ENCODE peak calls at places on chromosomes 2 and 18, in ten cellular contexts. One of them, this sample, is unnamed.

GRCh38 chr2:157786663-157787363 is 89.3 kb downstream of the ACVR1 start:
- DNase-seq in fibroblast of the aortic adventitia: peak; percentile 32
- DNase-seq in A549: no peak
- DNase-seq in Peyer's patch: no peak
- DNase-seq in coronary artery: no peak
- DNase-seq in WERI-Rb-1: no peak
- DNase-seq in NB4: no peak
- DNase-seq in HCT116: no peak
- DNase-seq in cardiac muscle cell: no peak
- DNase-seq in bronchial epithelial cell: peak; percentile 79
- DNase-seq in this sample: no peak

GRCh38 chr2:227311861-227312506 is 13.1 kb upstream of the MFF start:
- DNase-seq in fibroblast of the aortic adventitia: no peak
- DNase-seq in A549: no peak
- DNase-seq in Peyer's patch: no peak
- DNase-seq in coronary artery: no peak
- DNase-seq in WERI-Rb-1: no peak
- DNase-seq in NB4: no peak
- DNase-seq in HCT116: no peak
- DNase-seq in cardiac muscle cell: no peak
- DNase-seq in bronchial epithelial cell: no peak
- DNase-seq in this sample: no peak

GRCh38 chr2:219496781-219497494 is 1.8 kb upstream of the GMPPA start:
- DNase-seq in fibroblast of the aortic adventitia: no peak
- DNase-seq in A549: no peak
- DNase-seq in Peyer's patch: no peak
- DNase-seq in coronary artery: no peak
- DNase-seq in WERI-Rb-1: no peak
- DNase-seq in NB4: no peak
- DNase-seq in HCT116: no peak
- DNase-seq in cardiac muscle cell: peak; percentile 21
- DNase-seq in bronchial epithelial cell: no peak
- DNase-seq in this sample: no peak

GRCh38 chr2:45577426-45577825 is 33.6 kb downstream of the SRBD1 start:
- DNase-seq in fibroblast of the aortic adventitia: peak; percentile 27
- DNase-seq in A549: no peak
- DNase-seq in Peyer's patch: no peak
- DNase-seq in coronary artery: no peak
- DNase-seq in WERI-Rb-1: no peak
- DNase-seq in NB4: no peak
- DNase-seq in HCT116: no peak
- DNase-seq in cardiac muscle cell: no peak
- DNase-seq in bronchial epithelial cell: no peak
- DNase-seq in this sample: no peak

GRCh38 chr2:234787114-234787513 is 164.7 kb upstream of the SH3BP4 start:
- DNase-seq in fibroblast of the aortic adventitia: no peak
- DNase-seq in A549: no peak
- DNase-seq in Peyer's patch: no peak
- DNase-seq in coronary artery: no peak
- DNase-seq in WERI-Rb-1: no peak
- DNase-seq in NB4: no peak
- DNase-seq in HCT116: no peak
- DNase-seq in cardiac muscle cell: no peak
- DNase-seq in bronchial epithelial cell: no peak
- DNase-seq in this sample: no peak

GRCh38 chr2:122884889-122885288 is 1129.4 kb downstream of the TSN start:
- DNase-seq in fibroblast of the aortic adventitia: no peak
- DNase-seq in A549: no peak
- DNase-seq in Peyer's patch: no peak
- DNase-seq in coronary artery: no peak
- DNase-seq in WERI-Rb-1: no peak
- DNase-seq in NB4: no peak
- DNase-seq in HCT116: no peak
- DNase-seq in cardiac muscle cell: no peak
- DNase-seq in bronchial epithelial cell: no peak
- DNase-seq in this sample: no peak

GRCh38 chr18:58512161-58512581 is 116.7 kb downstream of the ALPK2 start:
- DNase-seq in fibroblast of the aortic adventitia: no peak
- DNase-seq in A549: no peak
- DNase-seq in Peyer's patch: no peak
- DNase-seq in coronary artery: no peak
- DNase-seq in WERI-Rb-1: no peak
- DNase-seq in NB4: no peak
- DNase-seq in HCT116: no peak
- DNase-seq in cardiac muscle cell: no peak
- DNase-seq in bronchial epithelial cell: no peak
- DNase-seq in this sample: no peak

GRCh38 chr2:100274566-100275199 is 47.6 kb downstream of the LONRF2 start:
- DNase-seq in fibroblast of the aortic adventitia: no peak
- DNase-seq in A549: no peak
- DNase-seq in Peyer's patch: no peak
- DNase-seq in coronary artery: no peak
- DNase-seq in WERI-Rb-1: no peak
- DNase-seq in NB4: no peak
- DNase-seq in HCT116: no peak
- DNase-seq in cardiac muscle cell: no peak
- DNase-seq in bronchial epithelial cell: no peak
- DNase-seq in this sample: no peak

GRCh38 chr18:61149786-61150185 is 183.4 kb upstream of the CDH20 start:
- DNase-seq in fibroblast of the aortic adventitia: no peak
- DNase-seq in A549: no peak
- DNase-seq in Peyer's patch: no peak
- DNase-seq in coronary artery: no peak
- DNase-seq in WERI-Rb-1: no peak
- DNase-seq in NB4: no peak
- DNase-seq in HCT116: no peak
- DNase-seq in cardiac muscle cell: no peak
- DNase-seq in bronchial epithelial cell: no peak
- DNase-seq in this sample: no peak

GRCh38 chr2:98442488-98442887 is 2.2 kb upstream of the INPP4A start:
- DNase-seq in fibroblast of the aortic adventitia: no peak
- DNase-seq in A549: no peak
- DNase-seq in Peyer's patch: no peak
- DNase-seq in coronary artery: no peak
- DNase-seq in WERI-Rb-1: no peak
- DNase-seq in NB4: no peak
- DNase-seq in HCT116: no peak
- DNase-seq in cardiac muscle cell: no peak
- DNase-seq in bronchial epithelial cell: no peak
- DNase-seq in this sample: no peak
- H3K4me3 ChIP-seq in fibroblast of the aortic adventitia: no peak overlapping the region
- H3K4me3 ChIP-seq in A549: no peak overlapping the region
- H3K4me3 ChIP-seq in Peyer's patch: no peak overlapping the region
- H3K4me3 ChIP-seq in coronary artery: no peak overlapping the region
- H3K4me3 ChIP-seq in WERI-Rb-1: no peak overlapping the region
- H3K4me3 ChIP-seq in NB4: no peak overlapping the region
- H3K4me3 ChIP-seq in HCT116: no peak overlapping the region
- H3K4me3 ChIP-seq in cardiac muscle cell: no peak overlapping the region
- H3K4me3 ChIP-seq in bronchial epithelial cell: no peak overlapping the region
- H3K4me3 ChIP-seq in this sample: no peak overlapping the region

GRCh38 chr2:161556440-161556839 is 67.8 kb upstream of the SLC4A10 start:
- DNase-seq in fibroblast of the aortic adventitia: no peak
- DNase-seq in A549: no peak
- DNase-seq in Peyer's patch: no peak
- DNase-seq in coronary artery: no peak
- DNase-seq in WERI-Rb-1: no peak
- DNase-seq in NB4: no peak
- DNase-seq in HCT116: no peak
- DNase-seq in cardiac muscle cell: peak; percentile 1
- DNase-seq in bronchial epithelial cell: peak; percentile 30
- DNase-seq in this sample: no peak
- TF ChIP-seq CTCF in fibroblast of the aortic adventitia: no peak
- TF ChIP-seq CTCF in A549: no peak
- TF ChIP-seq CTCF in Peyer's patch: no peak
- TF ChIP-seq CTCF in coronary artery: no peak
- TF ChIP-seq CTCF in WERI-Rb-1: no peak
- TF ChIP-seq CTCF in NB4: no peak
- TF ChIP-seq CTCF in HCT116: peak; percentile 35
- TF ChIP-seq CTCF in cardiac muscle cell: no peak
- TF ChIP-seq CTCF in bronchial epithelial cell: no peak
- TF ChIP-seq CTCF in this sample: no peak

DNA sequence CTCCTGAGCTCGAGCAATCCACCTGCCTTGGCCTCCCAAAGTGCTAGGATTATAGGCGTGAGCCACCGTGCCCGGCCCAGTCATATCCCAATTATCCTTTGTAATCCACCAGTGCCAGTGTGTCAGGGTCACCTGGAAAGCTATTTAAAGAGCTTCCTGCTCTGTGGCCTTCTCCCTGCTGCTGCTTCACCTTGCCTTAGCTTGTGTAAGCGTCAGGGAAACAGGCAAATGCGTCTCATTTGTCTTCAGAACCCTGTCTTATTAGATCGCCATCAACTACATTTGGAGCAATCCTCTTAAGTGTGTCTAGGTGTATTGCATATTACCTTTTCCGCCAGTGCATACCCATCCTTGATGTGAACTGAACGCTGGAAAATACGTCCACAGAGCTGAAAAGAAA is 10.2 kb downstream of the KIF5C start:
- DNase-seq in fibroblast of the aortic adventitia: no peak
- DNase-seq in A549: no peak
- DNase-seq in Peyer's patch: no peak
- DNase-seq in coronary artery: no peak
- DNase-seq in WERI-Rb-1: no peak
- DNase-seq in NB4: no peak
- DNase-seq in HCT116: no peak
- DNase-seq in cardiac muscle cell: no peak
- DNase-seq in bronchial epithelial cell: no peak
- DNase-seq in this sample: no peak
- H3K4me3 ChIP-seq in fibroblast of the aortic adventitia: no peak overlapping the region
- H3K4me3 ChIP-seq in A549: no peak overlapping the region
- H3K4me3 ChIP-seq in Peyer's patch: no peak overlapping the region
- H3K4me3 ChIP-seq in coronary artery: no peak overlapping the region
- H3K4me3 ChIP-seq in WERI-Rb-1: no peak overlapping the region
- H3K4me3 ChIP-seq in NB4: no peak overlapping the region
- H3K4me3 ChIP-seq in HCT116: no peak overlapping the region
- H3K4me3 ChIP-seq in cardiac muscle cell: no peak overlapping the region
- H3K4me3 ChIP-seq in bronchial epithelial cell: no peak overlapping the region
- H3K4me3 ChIP-seq in this sample: no peak overlapping the region

DNA sequence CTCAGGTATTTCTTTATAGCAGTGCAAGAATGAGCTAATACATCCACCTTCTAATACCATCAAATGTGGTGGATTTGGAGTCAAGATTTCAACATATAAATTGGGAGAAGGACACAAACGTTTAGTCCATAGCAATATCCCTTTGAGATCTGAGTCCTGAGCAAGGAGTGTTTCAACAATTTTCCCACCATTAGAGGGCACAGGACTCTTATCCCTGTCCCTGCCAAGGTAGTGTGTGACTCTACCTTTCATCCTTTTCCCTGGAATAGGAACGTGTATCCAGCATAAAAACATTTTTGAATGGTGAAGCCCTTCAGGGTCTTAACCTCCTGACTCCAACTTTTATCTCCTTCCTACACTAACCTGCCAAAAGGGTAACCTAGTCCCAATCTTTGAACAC is 181.3 kb upstream of the SRD5A2 start:
- DNase-seq in fibroblast of the aortic adventitia: no peak
- DNase-seq in A549: no peak
- DNase-seq in Peyer's patch: no peak
- DNase-seq in coronary artery: no peak
- DNase-seq in WERI-Rb-1: no peak
- DNase-seq in NB4: no peak
- DNase-seq in HCT116: no peak
- DNase-seq in cardiac muscle cell: no peak
- DNase-seq in bronchial epithelial cell: peak; percentile 5
- DNase-seq in this sample: no peak
- TF ChIP-seq CTCF in fibroblast of the aortic adventitia: no peak
- TF ChIP-seq CTCF in A549: no peak
- TF ChIP-seq CTCF in Peyer's patch: no peak
- TF ChIP-seq CTCF in coronary artery: no peak
- TF ChIP-seq CTCF in WERI-Rb-1: peak; percentile 39
- TF ChIP-seq CTCF in NB4: no peak
- TF ChIP-seq CTCF in HCT116: no peak
- TF ChIP-seq CTCF in cardiac muscle cell: no peak
- TF ChIP-seq CTCF in bronchial epithelial cell: peak; percentile 24
- TF ChIP-seq CTCF in this sample: peak; percentile 18

DNA sequence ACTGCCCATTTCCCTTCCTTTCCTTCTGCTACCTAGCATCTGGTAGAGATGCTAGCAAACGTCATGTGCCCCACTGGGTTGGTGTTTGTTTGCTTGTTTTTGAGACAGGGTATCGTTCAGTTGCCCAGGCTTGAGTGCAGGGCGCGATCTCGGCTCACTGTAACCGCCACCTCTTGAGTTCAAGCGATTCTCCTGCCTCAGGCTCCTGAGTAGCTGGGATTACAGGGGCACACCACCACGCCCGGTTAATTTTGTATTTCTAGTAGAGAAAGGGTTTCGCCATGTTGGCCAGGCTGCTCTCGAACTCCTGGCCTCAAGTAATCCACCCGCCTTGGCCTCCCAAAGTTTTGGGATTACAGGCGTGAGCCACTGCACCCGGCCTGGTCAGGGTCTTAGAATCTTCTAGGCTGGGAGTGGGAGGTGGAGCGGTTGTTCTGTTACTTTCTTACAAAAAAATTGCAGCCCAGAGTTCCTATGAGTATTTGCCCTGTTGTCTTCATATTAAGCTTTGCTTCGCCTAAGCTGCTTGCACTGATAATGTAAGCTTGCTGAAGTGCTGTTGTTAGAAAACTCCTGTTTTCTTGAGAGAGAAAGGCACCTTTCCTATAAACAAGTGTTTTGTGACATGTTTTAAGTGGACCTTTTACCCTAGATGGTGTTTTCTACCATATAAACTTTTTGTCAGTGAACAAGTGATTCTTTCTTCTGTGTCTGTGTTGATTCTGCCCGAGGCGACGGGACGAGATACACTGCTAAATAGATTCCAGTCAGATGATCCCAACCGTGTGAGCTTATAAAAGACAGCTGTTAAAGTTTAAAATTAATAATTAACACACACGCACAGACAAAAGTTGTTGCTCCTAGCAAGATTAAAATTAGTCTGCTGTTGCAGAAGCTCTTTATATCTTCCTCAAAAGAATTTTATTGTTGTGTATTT is 23.9 kb downstream of the CABLES1 start:
- DNase-seq in fibroblast of the aortic adventitia: no peak
- DNase-seq in A549: no peak
- DNase-seq in Peyer's patch: no peak
- DNase-seq in coronary artery: no peak
- DNase-seq in WERI-Rb-1: no peak
- DNase-seq in NB4: no peak
- DNase-seq in HCT116: no peak
- DNase-seq in cardiac muscle cell: no peak
- DNase-seq in bronchial epithelial cell: no peak
- DNase-seq in this sample: no peak
- H3K4me3 ChIP-seq in fibroblast of the aortic adventitia: no peak overlapping the region
- H3K4me3 ChIP-seq in A549: no peak overlapping the region
- H3K4me3 ChIP-seq in Peyer's patch: no peak overlapping the region
- H3K4me3 ChIP-seq in coronary artery: no peak overlapping the region
- H3K4me3 ChIP-seq in WERI-Rb-1: no peak overlapping the region
- H3K4me3 ChIP-seq in NB4: no peak overlapping the region
- H3K4me3 ChIP-seq in HCT116: no peak overlapping the region
- H3K4me3 ChIP-seq in cardiac muscle cell: no peak overlapping the region
- H3K4me3 ChIP-seq in bronchial epithelial cell: no peak overlapping the region
- H3K4me3 ChIP-seq in this sample: no peak overlapping the region

GRCh38 chr2:111050701-111051376 is 69.9 kb upstream of the BCL2L11 start:
- DNase-seq in fibroblast of the aortic adventitia: no peak
- DNase-seq in A549: no peak
- DNase-seq in Peyer's patch: no peak
- DNase-seq in coronary artery: no peak
- DNase-seq in WERI-Rb-1: no peak
- DNase-seq in NB4: no peak
- DNase-seq in HCT116: no peak
- DNase-seq in cardiac muscle cell: no peak
- DNase-seq in bronchial epithelial cell: no peak
- DNase-seq in this sample: no peak
- TF ChIP-seq CTCF in fibroblast of the aortic adventitia: no peak
- TF ChIP-seq CTCF in A549: no peak
- TF ChIP-seq CTCF in Peyer's patch: no peak
- TF ChIP-seq CTCF in coronary artery: no peak
- TF ChIP-seq CTCF in WERI-Rb-1: no peak
- TF ChIP-seq CTCF in NB4: no peak
- TF ChIP-seq CTCF in HCT116: no peak
- TF ChIP-seq CTCF in cardiac muscle cell: no peak
- TF ChIP-seq CTCF in bronchial epithelial cell: no peak
- TF ChIP-seq CTCF in this sample: no peak

GRCh38 chr2:230827774-230828271 is 36.9 kb upstream of the ITM2C start:
- DNase-seq in fibroblast of the aortic adventitia: no peak
- DNase-seq in A549: no peak
- DNase-seq in Peyer's patch: no peak
- DNase-seq in coronary artery: no peak
- DNase-seq in WERI-Rb-1: no peak
- DNase-seq in NB4: no peak
- DNase-seq in HCT116: no peak
- DNase-seq in cardiac muscle cell: no peak
- DNase-seq in bronchial epithelial cell: no peak
- DNase-seq in this sample: no peak
- H3K4me3 ChIP-seq in fibroblast of the aortic adventitia: no peak overlapping the region
- H3K4me3 ChIP-seq in A549: no peak overlapping the region
- H3K4me3 ChIP-seq in Peyer's patch: peak overlapping the region; percentile 18
- H3K4me3 ChIP-seq in coronary artery: peak overlapping the region; percentile 64
- H3K4me3 ChIP-seq in WERI-Rb-1: no peak overlapping the region
- H3K4me3 ChIP-seq in NB4: no peak overlapping the region
- H3K4me3 ChIP-seq in HCT116: no peak overlapping the region
- H3K4me3 ChIP-seq in cardiac muscle cell: no peak overlapping the region
- H3K4me3 ChIP-seq in bronchial epithelial cell: peak overlapping the region; percentile 23
- H3K4me3 ChIP-seq in this sample: no peak overlapping the region

This sample was measured in BE2C.